ENCODE peak calls at places on chromosome 2, in five cellular contexts. One of them, this sample, is unnamed.

GRCh38 chr2:214774108-214774507 is 35.4 kb downstream of the BARD1 start:
- DNase-seq in activated T-helper 1 cell treated with anti-CD3 and anti-CD28 coated beads, Interleukin-2, amount 50 U/mL, for 16 hours: no peak
- DNase-seq in HEK293T: no peak
- DNase-seq in psoas muscle: no peak
- DNase-seq in stimulated activated naive CD8-positive, alpha-beta T cell treated with anti-CD3 and anti-CD28 coated beads, Interleukin-15, Interleukin-2, amounts not matched to agents 100 U/mL and 50 U/mL, for 24 hours: no peak
- DNase-seq in this sample: peak; percentile 12

GRCh38 chr2:188898261-188898660 is 75.9 kb upstream of the COL3A1 start:
- DNase-seq in HEK293T: no peak
- DNase-seq in stimulated activated naive CD8-positive, alpha-beta T cell treated with anti-CD3 and anti-CD28 coated beads, Interleukin-15, Interleukin-2, amounts not matched to agents 100 U/mL and 50 U/mL, for 24 hours: no peak
- DNase-seq in activated T-helper 1 cell treated with anti-CD3 and anti-CD28 coated beads, Interleukin-2, amount 50 U/mL, for 16 hours: no peak
- DNase-seq in psoas muscle: no peak
- DNase-seq in this sample: no peak

GRCh38 chr2:49914281-49914680 is 760.0 kb upstream of the FSHR start:
- DNase-seq in psoas muscle: no peak
- DNase-seq in stimulated activated naive CD8-positive, alpha-beta T cell treated with anti-CD3 and anti-CD28 coated beads, Interleukin-15, Interleukin-2, amounts not matched to agents 100 U/mL and 50 U/mL, for 24 hours: no peak
- DNase-seq in HEK293T: no peak
- DNase-seq in activated T-helper 1 cell treated with anti-CD3 and anti-CD28 coated beads, Interleukin-2, amount 50 U/mL, for 16 hours: no peak
- DNase-seq in this sample: peak; percentile 97

GRCh38 chr2:205130111-205130829 is 552.0 kb upstream of the NRP2 start:
- DNase-seq in HEK293T: no peak
- DNase-seq in stimulated activated naive CD8-positive, alpha-beta T cell treated with anti-CD3 and anti-CD28 coated beads, Interleukin-15, Interleukin-2, amounts not matched to agents 100 U/mL and 50 U/mL, for 24 hours: no peak
- DNase-seq in psoas muscle: no peak
- DNase-seq in activated T-helper 1 cell treated with anti-CD3 and anti-CD28 coated beads, Interleukin-2, amount 50 U/mL, for 16 hours: no peak
- DNase-seq in this sample: no peak

GRCh38 chr2:29423267-29423666 is 308.1 kb downstream of the CLIP4 start:
- DNase-seq in psoas muscle: no peak
- DNase-seq in activated T-helper 1 cell treated with anti-CD3 and anti-CD28 coated beads, Interleukin-2, amount 50 U/mL, for 16 hours: no peak
- DNase-seq in stimulated activated naive CD8-positive, alpha-beta T cell treated with anti-CD3 and anti-CD28 coated beads, Interleukin-15, Interleukin-2, amounts not matched to agents 100 U/mL and 50 U/mL, for 24 hours: no peak
- DNase-seq in HEK293T: no peak
- DNase-seq in this sample: no peak

GRCh38 chr2:5977477-5977876 is 285.3 kb downstream of the SOX11 start:
- DNase-seq in psoas muscle: no peak
- DNase-seq in HEK293T: no peak
- DNase-seq in stimulated activated naive CD8-positive, alpha-beta T cell treated with anti-CD3 and anti-CD28 coated beads, Interleukin-15, Interleukin-2, amounts not matched to agents 100 U/mL and 50 U/mL, for 24 hours: no peak
- DNase-seq in activated T-helper 1 cell treated with anti-CD3 and anti-CD28 coated beads, Interleukin-2, amount 50 U/mL, for 16 hours: no peak
- DNase-seq in this sample: peak; percentile 2

GRCh38 chr2:58432491-58433166 is 191.5 kb upstream of the FANCL start:
- DNase-seq in psoas muscle: no peak
- DNase-seq in stimulated activated naive CD8-positive, alpha-beta T cell treated with anti-CD3 and anti-CD28 coated beads, Interleukin-15, Interleukin-2, amounts not matched to agents 100 U/mL and 50 U/mL, for 24 hours: no peak
- DNase-seq in activated T-helper 1 cell treated with anti-CD3 and anti-CD28 coated beads, Interleukin-2, amount 50 U/mL, for 16 hours: no peak
- DNase-seq in HEK293T: no peak
- DNase-seq in this sample: no peak

GRCh38 chr2:85748039-85748438 is 5.8 kb upstream of the ATOH8 start:
- DNase-seq in psoas muscle: no peak
- DNase-seq in activated T-helper 1 cell treated with anti-CD3 and anti-CD28 coated beads, Interleukin-2, amount 50 U/mL, for 16 hours: no peak
- DNase-seq in HEK293T: no peak
- DNase-seq in stimulated activated naive CD8-positive, alpha-beta T cell treated with anti-CD3 and anti-CD28 coated beads, Interleukin-15, Interleukin-2, amounts not matched to agents 100 U/mL and 50 U/mL, for 24 hours: no peak
- DNase-seq in this sample: no peak

GRCh38 chr2:120559401-120559800 is 176.3 kb upstream of the GLI2 start:
- DNase-seq in activated T-helper 1 cell treated with anti-CD3 and anti-CD28 coated beads, Interleukin-2, amount 50 U/mL, for 16 hours: no peak
- DNase-seq in stimulated activated naive CD8-positive, alpha-beta T cell treated with anti-CD3 and anti-CD28 coated beads, Interleukin-15, Interleukin-2, amounts not matched to agents 100 U/mL and 50 U/mL, for 24 hours: no peak
- DNase-seq in HEK293T: no peak
- DNase-seq in psoas muscle: no peak
- DNase-seq in this sample: no peak

GRCh38 chr2:25920326-25920725 is 42.0 kb upstream of the ASXL2 start:
- DNase-seq in stimulated activated naive CD8-positive, alpha-beta T cell treated with anti-CD3 and anti-CD28 coated beads, Interleukin-15, Interleukin-2, amounts not matched to agents 100 U/mL and 50 U/mL, for 24 hours: no peak
- DNase-seq in HEK293T: no peak
- DNase-seq in psoas muscle: no peak
- DNase-seq in activated T-helper 1 cell treated with anti-CD3 and anti-CD28 coated beads, Interleukin-2, amount 50 U/mL, for 16 hours: no peak
- DNase-seq in this sample: peak; percentile 34

GRCh38 chr2:104965900-104966299 is 72.0 kb upstream of the MRPS9 start:
- DNase-seq in stimulated activated naive CD8-positive, alpha-beta T cell treated with anti-CD3 and anti-CD28 coated beads, Interleukin-15, Interleukin-2, amounts not matched to agents 100 U/mL and 50 U/mL, for 24 hours: no peak
- DNase-seq in activated T-helper 1 cell treated with anti-CD3 and anti-CD28 coated beads, Interleukin-2, amount 50 U/mL, for 16 hours: no peak
- DNase-seq in psoas muscle: no peak
- DNase-seq in HEK293T: no peak
- DNase-seq in this sample: no peak

GRCh38 chr2:237536617-237537016 is 29.8 kb upstream of the PRLH start:
- DNase-seq in activated T-helper 1 cell treated with anti-CD3 and anti-CD28 coated beads, Interleukin-2, amount 50 U/mL, for 16 hours: no peak
- DNase-seq in HEK293T: no peak
- DNase-seq in stimulated activated naive CD8-positive, alpha-beta T cell treated with anti-CD3 and anti-CD28 coated beads, Interleukin-15, Interleukin-2, amounts not matched to agents 100 U/mL and 50 U/mL, for 24 hours: no peak
- DNase-seq in psoas muscle: no peak
- DNase-seq in this sample: no peak

GRCh38 chr2:238024986-238025385 is 35.8 kb upstream of the SCLY start:
- DNase-seq in activated T-helper 1 cell treated with anti-CD3 and anti-CD28 coated beads, Interleukin-2, amount 50 U/mL, for 16 hours: no peak
- DNase-seq in HEK293T: no peak
- DNase-seq in stimulated activated naive CD8-positive, alpha-beta T cell treated with anti-CD3 and anti-CD28 coated beads, Interleukin-15, Interleukin-2, amounts not matched to agents 100 U/mL and 50 U/mL, for 24 hours: peak; percentile 44
- DNase-seq in psoas muscle: no peak
- DNase-seq in this sample: no peak

GRCh38 chr2:234161932-234162331 is 111.4 kb downstream of the SPP2 start:
- DNase-seq in HEK293T: no peak
- DNase-seq in psoas muscle: no peak
- DNase-seq in activated T-helper 1 cell treated with anti-CD3 and anti-CD28 coated beads, Interleukin-2, amount 50 U/mL, for 16 hours: no peak
- DNase-seq in stimulated activated naive CD8-positive, alpha-beta T cell treated with anti-CD3 and anti-CD28 coated beads, Interleukin-15, Interleukin-2, amounts not matched to agents 100 U/mL and 50 U/mL, for 24 hours: no peak
- DNase-seq in this sample: no peak

GRCh38 chr2:176521860-176522259 is 252.6 kb downstream of the MTX2 start:
- DNase-seq in activated T-helper 1 cell treated with anti-CD3 and anti-CD28 coated beads, Interleukin-2, amount 50 U/mL, for 16 hours: no peak
- DNase-seq in stimulated activated naive CD8-positive, alpha-beta T cell treated with anti-CD3 and anti-CD28 coated beads, Interleukin-15, Interleukin-2, amounts not matched to agents 100 U/mL and 50 U/mL, for 24 hours: no peak
- DNase-seq in psoas muscle: no peak
- DNase-seq in HEK293T: no peak
- DNase-seq in this sample: no peak

GRCh38 chr2:146370821-146371220 is 1474.0 kb upstream of the ACVR2A start:
- DNase-seq in HEK293T: no peak
- DNase-seq in psoas muscle: no peak
- DNase-seq in activated T-helper 1 cell treated with anti-CD3 and anti-CD28 coated beads, Interleukin-2, amount 50 U/mL, for 16 hours: no peak
- DNase-seq in stimulated activated naive CD8-positive, alpha-beta T cell treated with anti-CD3 and anti-CD28 coated beads, Interleukin-15, Interleukin-2, amounts not matched to agents 100 U/mL and 50 U/mL, for 24 hours: no peak
- DNase-seq in this sample: no peak

GRCh38 chr2:227324671-227325055 is 388 bp upstream of the MFF start:
- DNase-seq in HEK293T: peak; percentile 25
- DNase-seq in activated T-helper 1 cell treated with anti-CD3 and anti-CD28 coated beads, Interleukin-2, amount 50 U/mL, for 16 hours: no peak
- DNase-seq in stimulated activated naive CD8-positive, alpha-beta T cell treated with anti-CD3 and anti-CD28 coated beads, Interleukin-15, Interleukin-2, amounts not matched to agents 100 U/mL and 50 U/mL, for 24 hours: no peak
- DNase-seq in psoas muscle: no peak
- DNase-seq in this sample: no peak

GRCh38 chr2:190178066-190178722 is 115.7 kb upstream of the MSTN start:
- DNase-seq in psoas muscle: no peak
- DNase-seq in activated T-helper 1 cell treated with anti-CD3 and anti-CD28 coated beads, Interleukin-2, amount 50 U/mL, for 16 hours: no peak
- DNase-seq in HEK293T: no peak
- DNase-seq in stimulated activated naive CD8-positive, alpha-beta T cell treated with anti-CD3 and anti-CD28 coated beads, Interleukin-15, Interleukin-2, amounts not matched to agents 100 U/mL and 50 U/mL, for 24 hours: no peak
- DNase-seq in this sample: no peak

GRCh38 chr2:101630224-101630949 is 67.1 kb upstream of the MAP4K4 start:
- DNase-seq in psoas muscle: no peak
- DNase-seq in HEK293T: no peak
- DNase-seq in activated T-helper 1 cell treated with anti-CD3 and anti-CD28 coated beads, Interleukin-2, amount 50 U/mL, for 16 hours: no peak
- DNase-seq in stimulated activated naive CD8-positive, alpha-beta T cell treated with anti-CD3 and anti-CD28 coated beads, Interleukin-15, Interleukin-2, amounts not matched to agents 100 U/mL and 50 U/mL, for 24 hours: no peak
- DNase-seq in this sample: no peak

GRCh38 chr2:27208486-27209050 is 3.3 kb upstream of the ATRAID start:
- DNase-seq in HEK293T: no peak
- DNase-seq in activated T-helper 1 cell treated with anti-CD3 and anti-CD28 coated beads, Interleukin-2, amount 50 U/mL, for 16 hours: no peak
- DNase-seq in stimulated activated naive CD8-positive, alpha-beta T cell treated with anti-CD3 and anti-CD28 coated beads, Interleukin-15, Interleukin-2, amounts not matched to agents 100 U/mL and 50 U/mL, for 24 hours: no peak
- DNase-seq in psoas muscle: no peak
- DNase-seq in this sample: no peak

GRCh38 chr2:127405252-127405605 is 13.0 kb upstream of the PROC start:
- DNase-seq in psoas muscle: no peak
- DNase-seq in stimulated activated naive CD8-positive, alpha-beta T cell treated with anti-CD3 and anti-CD28 coated beads, Interleukin-15, Interleukin-2, amounts not matched to agents 100 U/mL and 50 U/mL, for 24 hours: no peak
- DNase-seq in HEK293T: no peak
- DNase-seq in activated T-helper 1 cell treated with anti-CD3 and anti-CD28 coated beads, Interleukin-2, amount 50 U/mL, for 16 hours: no peak
- DNase-seq in this sample: no peak

GRCh38 chr2:77443076-77443475 is 79.1 kb downstream of the LRRTM4 start:
- DNase-seq in stimulated activated naive CD8-positive, alpha-beta T cell treated with anti-CD3 and anti-CD28 coated beads, Interleukin-15, Interleukin-2, amounts not matched to agents 100 U/mL and 50 U/mL, for 24 hours: no peak
- DNase-seq in activated T-helper 1 cell treated with anti-CD3 and anti-CD28 coated beads, Interleukin-2, amount 50 U/mL, for 16 hours: no peak
- DNase-seq in psoas muscle: no peak
- DNase-seq in HEK293T: no peak
- DNase-seq in this sample: no peak

GRCh38 chr2:38797276-38797675 is 19.3 kb downstream of the GEMIN6 start:
- DNase-seq in HEK293T: no peak
- DNase-seq in stimulated activated naive CD8-positive, alpha-beta T cell treated with anti-CD3 and anti-CD28 coated beads, Interleukin-15, Interleukin-2, amounts not matched to agents 100 U/mL and 50 U/mL, for 24 hours: no peak
- DNase-seq in psoas muscle: no peak
- DNase-seq in activated T-helper 1 cell treated with anti-CD3 and anti-CD28 coated beads, Interleukin-2, amount 50 U/mL, for 16 hours: no peak
- DNase-seq in this sample: no peak

GRCh38 chr2:149394864-149395263 is 64.5 kb downstream of the LYPD6 start:
- DNase-seq in psoas muscle: no peak
- DNase-seq in HEK293T: no peak
- DNase-seq in activated T-helper 1 cell treated with anti-CD3 and anti-CD28 coated beads, Interleukin-2, amount 50 U/mL, for 16 hours: no peak
- DNase-seq in stimulated activated naive CD8-positive, alpha-beta T cell treated with anti-CD3 and anti-CD28 coated beads, Interleukin-15, Interleukin-2, amounts not matched to agents 100 U/mL and 50 U/mL, for 24 hours: no peak
- DNase-seq in this sample: no peak

GRCh38 chr2:55743583-55743982 is 49.9 kb upstream of the PNPT1 start:
- DNase-seq in stimulated activated naive CD8-positive, alpha-beta T cell treated with anti-CD3 and anti-CD28 coated beads, Interleukin-15, Interleukin-2, amounts not matched to agents 100 U/mL and 50 U/mL, for 24 hours: no peak
- DNase-seq in psoas muscle: no peak
- DNase-seq in activated T-helper 1 cell treated with anti-CD3 and anti-CD28 coated beads, Interleukin-2, amount 50 U/mL, for 16 hours: no peak
- DNase-seq in HEK293T: no peak
- DNase-seq in this sample: peak; percentile 55

GRCh38 chr2:184879671-184880070 is 281.3 kb downstream of the ZNF804A start:
- DNase-seq in activated T-helper 1 cell treated with anti-CD3 and anti-CD28 coated beads, Interleukin-2, amount 50 U/mL, for 16 hours: no peak
- DNase-seq in HEK293T: no peak
- DNase-seq in psoas muscle: no peak
- DNase-seq in stimulated activated naive CD8-positive, alpha-beta T cell treated with anti-CD3 and anti-CD28 coated beads, Interleukin-15, Interleukin-2, amounts not matched to agents 100 U/mL and 50 U/mL, for 24 hours: no peak
- DNase-seq in this sample: no peak

GRCh38 chr2:151852260-151853069 is 24.2 kb upstream of the ARL5A start:
- DNase-seq in psoas muscle: no peak
- DNase-seq in stimulated activated naive CD8-positive, alpha-beta T cell treated with anti-CD3 and anti-CD28 coated beads, Interleukin-15, Interleukin-2, amounts not matched to agents 100 U/mL and 50 U/mL, for 24 hours: no peak
- DNase-seq in HEK293T: no peak
- DNase-seq in activated T-helper 1 cell treated with anti-CD3 and anti-CD28 coated beads, Interleukin-2, amount 50 U/mL, for 16 hours: no peak
- DNase-seq in this sample: no peak

GRCh38 chr2:239926587-239927234 is 98.4 kb downstream of the NDUFA10 start:
- DNase-seq in stimulated activated naive CD8-positive, alpha-beta T cell treated with anti-CD3 and anti-CD28 coated beads, Interleukin-15, Interleukin-2, amounts not matched to agents 100 U/mL and 50 U/mL, for 24 hours: no peak
- DNase-seq in psoas muscle: no peak
- DNase-seq in activated T-helper 1 cell treated with anti-CD3 and anti-CD28 coated beads, Interleukin-2, amount 50 U/mL, for 16 hours: no peak
- DNase-seq in HEK293T: no peak
- DNase-seq in this sample: peak; percentile 23

GRCh38 chr2:119888673-119889072 is 124.2 kb upstream of the EPB41L5 start:
- DNase-seq in stimulated activated naive CD8-positive, alpha-beta T cell treated with anti-CD3 and anti-CD28 coated beads, Interleukin-15, Interleukin-2, amounts not matched to agents 100 U/mL and 50 U/mL, for 24 hours: no peak
- DNase-seq in HEK293T: no peak
- DNase-seq in psoas muscle: no peak
- DNase-seq in activated T-helper 1 cell treated with anti-CD3 and anti-CD28 coated beads, Interleukin-2, amount 50 U/mL, for 16 hours: no peak
- DNase-seq in this sample: no peak

GRCh38 chr2:84169871-84170270 is 289.2 kb downstream of the SUCLG1 start:
- DNase-seq in psoas muscle: no peak
- DNase-seq in stimulated activated naive CD8-positive, alpha-beta T cell treated with anti-CD3 and anti-CD28 coated beads, Interleukin-15, Interleukin-2, amounts not matched to agents 100 U/mL and 50 U/mL, for 24 hours: no peak
- DNase-seq in activated T-helper 1 cell treated with anti-CD3 and anti-CD28 coated beads, Interleukin-2, amount 50 U/mL, for 16 hours: no peak
- DNase-seq in HEK293T: no peak
- DNase-seq in this sample: no peak

GRCh38 chr2:120396519-120397361 is 50.8 kb downstream of the INHBB start:
- DNase-seq in stimulated activated naive CD8-positive, alpha-beta T cell treated with anti-CD3 and anti-CD28 coated beads, Interleukin-15, Interleukin-2, amounts not matched to agents 100 U/mL and 50 U/mL, for 24 hours: no peak
- DNase-seq in activated T-helper 1 cell treated with anti-CD3 and anti-CD28 coated beads, Interleukin-2, amount 50 U/mL, for 16 hours: peak; percentile 3
- DNase-seq in HEK293T: no peak
- DNase-seq in psoas muscle: no peak
- DNase-seq in this sample: no peak

GRCh38 chr2:68282814-68283812 is 30.8 kb upstream of the PPP3R1 start:
- DNase-seq in HEK293T: peak; percentile 56
- DNase-seq in stimulated activated naive CD8-positive, alpha-beta T cell treated with anti-CD3 and anti-CD28 coated beads, Interleukin-15, Interleukin-2, amounts not matched to agents 100 U/mL and 50 U/mL, for 24 hours: no peak
- DNase-seq in activated T-helper 1 cell treated with anti-CD3 and anti-CD28 coated beads, Interleukin-2, amount 50 U/mL, for 16 hours: no peak
- DNase-seq in psoas muscle: no peak
- DNase-seq in this sample: no peak

GRCh38 chr2:219252900-219253752 is at the start of gene TUBA4B:
- DNase-seq in HEK293T: no peak
- DNase-seq in psoas muscle: peak; percentile 84
- DNase-seq in stimulated activated naive CD8-positive, alpha-beta T cell treated with anti-CD3 and anti-CD28 coated beads, Interleukin-15, Interleukin-2, amounts not matched to agents 100 U/mL and 50 U/mL, for 24 hours: peak; percentile 59
- DNase-seq in activated T-helper 1 cell treated with anti-CD3 and anti-CD28 coated beads, Interleukin-2, amount 50 U/mL, for 16 hours: no peak
- DNase-seq in this sample: no peak

GRCh38 chr2:174740718-174741117 is 23.6 kb downstream of the CHRNA1 start:
- DNase-seq in activated T-helper 1 cell treated with anti-CD3 and anti-CD28 coated beads, Interleukin-2, amount 50 U/mL, for 16 hours: no peak
- DNase-seq in HEK293T: no peak
- DNase-seq in psoas muscle: no peak
- DNase-seq in stimulated activated naive CD8-positive, alpha-beta T cell treated with anti-CD3 and anti-CD28 coated beads, Interleukin-15, Interleukin-2, amounts not matched to agents 100 U/mL and 50 U/mL, for 24 hours: no peak
- DNase-seq in this sample: no peak

GRCh38 chr2:143686585-143687164 is 557.5 kb downstream of the ARHGAP15 start:
- DNase-seq in activated T-helper 1 cell treated with anti-CD3 and anti-CD28 coated beads, Interleukin-2, amount 50 U/mL, for 16 hours: no peak
- DNase-seq in stimulated activated naive CD8-positive, alpha-beta T cell treated with anti-CD3 and anti-CD28 coated beads, Interleukin-15, Interleukin-2, amounts not matched to agents 100 U/mL and 50 U/mL, for 24 hours: no peak
- DNase-seq in HEK293T: peak; percentile 39
- DNase-seq in psoas muscle: no peak
- DNase-seq in this sample: peak; percentile 39

GRCh38 chr2:48530033-48530804 is at the start of gene STON1:
- DNase-seq in HEK293T: peak; percentile 53
- DNase-seq in stimulated activated naive CD8-positive, alpha-beta T cell treated with anti-CD3 and anti-CD28 coated beads, Interleukin-15, Interleukin-2, amounts not matched to agents 100 U/mL and 50 U/mL, for 24 hours: peak; percentile 13
- DNase-seq in psoas muscle: peak; percentile 45
- DNase-seq in activated T-helper 1 cell treated with anti-CD3 and anti-CD28 coated beads, Interleukin-2, amount 50 U/mL, for 16 hours: no peak
- DNase-seq in this sample: peak; percentile 24

GRCh38 chr2:136505462-136505861 is 259.9 kb upstream of the THSD7B start:
- DNase-seq in HEK293T: no peak
- DNase-seq in activated T-helper 1 cell treated with anti-CD3 and anti-CD28 coated beads, Interleukin-2, amount 50 U/mL, for 16 hours: no peak
- DNase-seq in psoas muscle: no peak
- DNase-seq in stimulated activated naive CD8-positive, alpha-beta T cell treated with anti-CD3 and anti-CD28 coated beads, Interleukin-15, Interleukin-2, amounts not matched to agents 100 U/mL and 50 U/mL, for 24 hours: no peak
- DNase-seq in this sample: no peak

GRCh38 chr2:118847447-118848172 is at the start of gene EN1:
- DNase-seq in HEK293T: peak; percentile 82
- DNase-seq in stimulated activated naive CD8-positive, alpha-beta T cell treated with anti-CD3 and anti-CD28 coated beads, Interleukin-15, Interleukin-2, amounts not matched to agents 100 U/mL and 50 U/mL, for 24 hours: no peak
- DNase-seq in activated T-helper 1 cell treated with anti-CD3 and anti-CD28 coated beads, Interleukin-2, amount 50 U/mL, for 16 hours: no peak
- DNase-seq in psoas muscle: peak; percentile 85
- DNase-seq in this sample: no peak

This sample was measured in foreskin melanocyte.